ENCODE peak calls at places on chromosomes 7 and 10, in ten cellular contexts. V is IMR-90, H is PC-9, S is hepatocyte, I is heart right ventricle, Z is ovary, F is cardiac muscle cell, D is DND-41, C is uterus, O is H1. B is an unnamed sample. For H3K4me1, the result is how much of the 10 kb centered on the place peaks cover.

GRCh38 chr7:120170384-120170783 is 102.6 kb upstream of the KCND2 start:
- DNase-seq in V (no peak), H (no peak), S (no peak), I (no peak), Z (no peak), F (no peak), D (no peak), C (no peak), O (no peak), B (no peak)

GRCh38 chr7:147400221-147400689 is 1190.3 kb upstream of the C7orf33 start:
- DNase-seq in V (peak), H (no peak), S (no peak), I (no peak), Z (no peak), F (no peak), D (no peak), C (no peak), O (no peak), B (no peak)

GRCh38 chr7:111587715-111588433 is 25.6 kb upstream of the IMMP2L start:
- DNase-seq in V (no peak), H (no peak), S (no peak), I (no peak), Z (no peak), F (no peak), D (no peak), C (no peak), O (no peak), B (no peak)

GRCh38 chr10:123202526-123202925 is 48.3 kb downstream of the BUB3 start:
- DNase-seq in V (no peak), H (no peak), S (no peak), I (no peak), Z (no peak), F (no peak), D (no peak), C (no peak), O (no peak), B (peak)

GRCh38 chr7:131196808-131197207 is 130.9 kb upstream of the MKLN1 start:
- DNase-seq in V (peak), H (no peak), S (peak), I (no peak), Z (no peak), F (peak), D (no peak), C (no peak), O (no peak), B (no peak)

GRCh38 chr7:150339369-150339768 is 2.1 kb downstream of the RARRES2 start:
- DNase-seq in V (no peak), H (no peak), S (no peak), I (no peak), Z (no peak), F (no peak), D (no peak), C (no peak), O (no peak), B (no peak)

GRCh38 chr10:118965636-118966035 is 63.9 kb upstream of the NANOS1 start:
- DNase-seq in V (no peak), H (no peak), S (peak), I (no peak), Z (no peak), F (no peak), D (no peak), C (no peak), O (no peak), B (no peak)

GRCh38 chr10:59303018-59303417 is 59.3 kb downstream of the FAM13C start:
- DNase-seq in V (no peak), H (no peak), S (no peak), I (no peak), Z (no peak), F (no peak), D (no peak), C (no peak), O (no peak), B (no peak)

GRCh38 chr10:76382381-76382851 is 951.0 kb downstream of the LRMDA start:
- DNase-seq in V (peak), H (no peak), S (no peak), I (no peak), Z (no peak), F (no peak), D (no peak), C (no peak), O (no peak), B (no peak)

GRCh38 chr10:110456046-110456445 is 41.7 kb upstream of the DUSP5 start:
- DNase-seq in V (no peak), H (peak), S (no peak), I (no peak), Z (no peak), F (no peak), D (no peak), C (no peak), O (no peak), B (no peak)

GRCh38 chr7:2011266-2012043 is 221.3 kb downstream of the MAD1L1 start:
- DNase-seq in V (no peak), H (no peak), S (no peak), I (no peak), Z (peak), F (no peak), D (peak), C (no peak), O (no peak), B (no peak)

GRCh38 chr7:30285531-30286284 is 1.3 kb downstream of the ZNRF2 start:
- DNase-seq in V (peak), H (peak), S (peak), I (peak), Z (peak), F (peak), D (peak), C (peak), O (no peak), B (no peak)

GRCh38 chr7:101466871-101467270 is 104.2 kb downstream of the COL26A1 start:
- DNase-seq in V (no peak), H (no peak), S (no peak), I (no peak), Z (no peak), F (no peak), D (no peak), C (no peak), O (no peak), B (no peak)

GRCh38 chr7:2166625-2167280 is 66.0 kb downstream of the MAD1L1 start:
- DNase-seq in V (no peak), H (no peak), S (no peak), I (no peak), Z (no peak), F (no peak), D (no peak), C (no peak), O (no peak), B (no peak)

GRCh38 chr7:3399858-3400257 is 98.8 kb downstream of the SDK1 start:
- DNase-seq in V (peak), H (peak), S (peak), I (no peak), Z (no peak), F (peak), D (no peak), C (no peak), O (peak), B (no peak)

GRCh38 chr10:30510184-30510931 is 76.4 kb downstream of the MAP3K8 start:
- DNase-seq in V (peak), H (peak), S (peak), I (no peak), Z (no peak), F (no peak), D (no peak), C (peak), O (no peak), B (no peak)

GRCh38 chr7:23633417-23633816 is 36.2 kb downstream of the CCDC126 start:
- DNase-seq in V (no peak), H (no peak), S (no peak), I (no peak), Z (no peak), F (no peak), D (no peak), C (no peak), O (no peak), B (no peak)

GRCh38 chr7:79454325-79454960 is 976 bp upstream of the MAGI2 start:
- DNase-seq in V (peak), H (no peak), S (peak), I (peak), Z (peak), F (peak), D (no peak), C (peak), O (no peak), B (no peak)

GRCh38 chr7:23246540-23246939 is at the start of gene GPNMB:
- DNase-seq in V (peak), H (peak), S (peak), I (peak), Z (no peak), F (no peak), D (no peak), C (peak), O (no peak), B (no peak)

GRCh38 chr7:42982604-42983115 is 50.5 kb downstream of the MRPL32 start:
- DNase-seq in V (no peak), H (no peak), S (peak), I (no peak), Z (no peak), F (no peak), D (no peak), C (no peak), O (no peak), B (no peak)

GRCh38 chr10:48444861-48445841 is 138.7 kb downstream of the MAPK8 start:
- DNase-seq in V (no peak), H (peak), S (peak), I (no peak), Z (peak), F (peak), D (peak), C (no peak), O (no peak), B (no peak)

GRCh38 chr7:128672927-128673517 is 930 bp downstream of the GARIN1A start:
- DNase-seq in V (peak), H (no peak), S (peak), I (no peak), Z (no peak), F (peak), D (no peak), C (no peak), O (peak), B (no peak)

GRCh38 chr10:100520811-100521210 is 1.1 kb upstream of the SEC31B start:
- DNase-seq in V (peak), H (no peak), S (no peak), I (no peak), Z (no peak), F (no peak), D (no peak), C (no peak), O (no peak), B (no peak)

GRCh38 chr10:76353124-76353851 is 921.9 kb downstream of the LRMDA start:
- DNase-seq in V (no peak), H (no peak), S (no peak), I (no peak), Z (no peak), F (peak), D (no peak), C (no peak), O (no peak), B (no peak)

GRCh38 chr7:100102950-100103840 is 1.8 kb downstream of the AP4M1 start:
- DNase-seq in V (peak), H (no peak), S (no peak), I (no peak), Z (no peak), F (no peak), D (no peak), C (no peak), O (no peak), B (no peak)

GRCh38 chr10:42650374-42650773 is 12.0 kb upstream of the ZNF33B start:
- DNase-seq in V (no peak), H (no peak), S (no peak), I (no peak), Z (no peak), F (no peak), D (no peak), C (no peak), O (no peak), B (no peak)
- H3K4me1 ChIP-seq in V (under half), H (under half), S (under half), I (under half), Z (under half), F (under half), D (under half), C (under half), O (under half), B (under half)

GRCh38 chr7:44921607-44922350 is 36.4 kb upstream of the PURB start:
- DNase-seq in V (peak), H (peak), S (peak), I (peak), Z (peak), F (peak), D (peak), C (peak), O (peak), B (peak)

GRCh38 chr7:44920119-44920518 is 34.8 kb upstream of the PURB start:
- DNase-seq in V (no peak), H (no peak), S (no peak), I (no peak), Z (no peak), F (no peak), D (no peak), C (no peak), O (no peak), B (no peak)

GRCh38 chr7:44917465-44917864 is 32.1 kb upstream of the PURB start:
- DNase-seq in V (no peak), H (no peak), S (no peak), I (no peak), Z (no peak), F (no peak), D (no peak), C (no peak), O (no peak), B (no peak)

GRCh38 chr7:44918029-44918428 is 32.7 kb upstream of the PURB start:
- DNase-seq in V (no peak), H (no peak), S (no peak), I (no peak), Z (no peak), F (no peak), D (no peak), C (no peak), O (no peak), B (no peak)

GRCh38 chr7:44922351-44922694 is 37.0 kb upstream of the PURB start:
- DNase-seq in V (no peak), H (no peak), S (no peak), I (no peak), Z (no peak), F (no peak), D (no peak), C (no peak), O (no peak), B (no peak)
- TF ChIP-seq CTCF in V (no peak), H (peak), S (no peak), I (peak), Z (no peak), F (no peak), D (no peak), C (no peak), O (no peak), B (no peak)

DNA sequence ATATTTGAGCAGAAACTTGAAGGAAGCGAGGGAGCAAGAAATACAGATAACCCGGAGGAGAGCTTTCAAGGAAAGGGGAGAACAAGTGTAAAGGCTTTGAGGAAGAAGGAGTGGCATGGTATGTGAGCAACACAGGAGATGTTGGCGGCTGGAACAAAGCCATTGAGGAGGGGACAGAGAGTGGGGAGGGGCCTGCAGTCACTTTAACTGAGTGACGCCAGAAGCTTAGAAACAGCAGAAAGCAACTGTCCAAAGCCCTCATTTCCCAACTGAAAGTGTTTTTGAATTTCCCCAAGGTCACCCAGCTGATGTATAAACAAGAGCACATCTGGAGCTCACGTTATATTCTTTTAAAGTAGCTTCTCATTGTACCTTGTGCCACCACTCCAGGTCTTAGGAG is 19.1 kb downstream of the AUTS2 start:
- DNase-seq in V (no peak), H (no peak), S (no peak), I (no peak), Z (no peak), F (no peak), D (no peak), C (no peak), O (no peak), B (no peak)
- H3K4me1 ChIP-seq in V (under half), H (under half), S (under half), I (under half), Z (under half), F (under half), D (under half), C (under half), O (under half), B (under half)

GRCh38 chr7:143492799-143493568 is 15.3 kb downstream of the TAS2R41 start:
- DNase-seq in V (peak), H (no peak), S (no peak), I (no peak), Z (no peak), F (no peak), D (no peak), C (no peak), O (no peak), B (no peak)

GRCh38 chr7:143492043-143492471 is 14.4 kb downstream of the TAS2R41 start:
- DNase-seq in V (peak), H (no peak), S (peak), I (no peak), Z (no peak), F (no peak), D (no peak), C (no peak), O (no peak), B (no peak)

GRCh38 chr7:143493755-143494154 is 16.1 kb downstream of the TAS2R41 start:
- DNase-seq in V (no peak), H (no peak), S (no peak), I (no peak), Z (no peak), F (no peak), D (no peak), C (no peak), O (no peak), B (no peak)

GRCh38 chr7:143495806-143496672 is 18.4 kb downstream of the TAS2R41 start:
- DNase-seq in V (no peak), H (no peak), S (no peak), I (no peak), Z (no peak), F (no peak), D (no peak), C (no peak), O (no peak), B (no peak)

DNA sequence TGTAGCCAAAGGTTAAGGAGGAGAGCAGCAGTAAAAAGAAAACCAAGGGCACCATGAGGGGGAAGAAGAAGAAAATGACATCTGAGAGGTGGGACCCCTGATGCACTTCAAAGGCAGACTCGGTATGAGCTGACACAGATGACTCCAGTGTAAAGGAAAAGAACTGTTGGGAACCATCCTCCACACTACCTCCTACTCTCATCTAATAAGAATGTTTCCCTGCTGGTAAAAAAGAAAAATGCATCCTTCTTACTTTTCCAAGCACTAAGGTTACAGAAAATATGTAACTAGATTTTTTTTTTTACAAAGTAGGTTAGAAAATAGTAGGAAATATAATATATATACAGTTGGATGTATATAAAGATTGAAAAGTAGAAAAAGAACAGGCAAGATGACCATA is 16.9 kb downstream of the TAS2R41 start:
- DNase-seq in V (peak), H (no peak), S (no peak), I (no peak), Z (no peak), F (no peak), D (no peak), C (no peak), O (no peak), B (no peak)
- TF ChIP-seq CTCF in V (peak), H (no peak), S (no peak), I (no peak), Z (no peak), F (no peak), D (no peak), C (no peak), O (no peak), B (no peak)

DNA sequence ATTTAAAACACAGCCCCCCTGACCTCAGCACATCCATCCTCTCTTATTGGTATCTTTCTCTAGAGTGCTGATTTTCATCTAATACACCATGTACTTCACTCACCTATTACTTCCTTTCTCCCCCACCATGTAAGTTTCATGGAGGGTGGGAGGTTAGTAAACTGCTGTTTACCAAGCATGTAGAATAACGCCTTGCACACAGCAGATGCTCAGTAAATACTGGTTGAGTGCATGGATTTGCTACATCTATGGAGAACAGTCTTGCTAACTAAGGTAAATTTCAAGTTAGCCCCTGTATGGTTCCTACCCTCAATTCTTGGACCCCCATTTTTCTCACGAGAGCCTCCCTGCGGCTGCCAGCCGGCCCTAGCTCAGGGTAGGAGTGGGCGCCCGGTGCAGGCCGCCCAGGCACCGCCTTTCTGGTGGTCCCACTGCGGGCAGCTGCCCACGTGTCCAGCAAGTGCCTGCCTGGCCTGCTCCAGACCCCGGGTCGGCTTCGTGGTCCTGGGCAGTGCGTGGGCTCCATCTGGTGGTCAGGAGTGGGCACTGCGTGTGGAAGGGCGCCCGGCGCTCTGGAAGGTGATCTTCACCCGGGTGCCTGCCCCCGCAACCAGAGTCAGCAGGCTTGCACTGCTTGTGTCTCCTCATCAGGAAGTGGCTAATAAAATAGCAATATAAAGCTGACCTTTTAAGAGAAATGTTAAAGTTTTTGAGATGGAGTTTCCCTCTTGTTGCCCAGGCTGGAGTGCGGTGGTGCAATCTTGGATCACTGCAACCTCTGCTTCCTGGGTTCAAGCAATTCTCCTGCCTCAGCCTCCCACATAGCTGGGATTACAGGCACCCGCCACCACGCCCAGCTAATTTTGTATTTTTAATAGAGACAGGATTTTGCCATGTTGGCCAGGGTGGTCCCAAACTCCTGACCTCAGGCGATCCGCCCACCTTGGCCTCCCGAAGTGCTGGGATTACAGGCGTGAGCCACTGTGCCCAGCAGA is 63.3 kb upstream of the DNAJB6 start:
- DNase-seq in V (peak), H (peak), S (peak), I (peak), Z (peak), F (peak), D (peak), C (peak), O (peak), B (peak)
- H3K4me1 ChIP-seq in V (under half), H (under half), S (under half), I (under half), Z (under half), F (under half), D (under half), C (under half), O (under half), B (under half)

GRCh38 chr7:157307534-157307838 is 29.3 kb upstream of the DNAJB6 start:
- DNase-seq in V (no peak), H (no peak), S (no peak), I (no peak), Z (no peak), F (no peak), D (no peak), C (no peak), O (no peak), B (no peak)

GRCh38 chr7:157309990-157310668 is 26.7 kb upstream of the DNAJB6 start:
- DNase-seq in V (peak), H (peak), S (no peak), I (no peak), Z (no peak), F (no peak), D (no peak), C (no peak), O (peak), B (no peak)

GRCh38 chr7:157310676-157311185 is 26.1 kb upstream of the DNAJB6 start:
- DNase-seq in V (peak), H (no peak), S (no peak), I (no peak), Z (no peak), F (no peak), D (no peak), C (no peak), O (no peak), B (no peak)

GRCh38 chr7:157302314-157302711 is 34.5 kb upstream of the DNAJB6 start:
- DNase-seq in V (peak), H (peak), S (no peak), I (peak), Z (no peak), F (no peak), D (peak), C (no peak), O (no peak), B (peak)

GRCh38 chr7:157306836-157307533 is 29.8 kb upstream of the DNAJB6 start:
- DNase-seq in V (no peak), H (no peak), S (no peak), I (no peak), Z (no peak), F (no peak), D (no peak), C (no peak), O (no peak), B (no peak)
- TF ChIP-seq CTCF in V (no peak), H (no peak), S (no peak), I (no peak), Z (no peak), F (no peak), D (no peak), C (no peak), O (no peak), B (no peak)

GRCh38 chr10:13813540-13813939 is 226.8 kb downstream of the PRPF18 start:
- DNase-seq in V (no peak), H (no peak), S (no peak), I (no peak), Z (no peak), F (no peak), D (no peak), C (no peak), O (no peak), B (no peak)
- H3K4me1 ChIP-seq in V (under half), H (under half), S (under half), I (half or more), Z (under half), F (under half), D (under half), C (under half), O (under half), B (under half)

B was measured in breast epithelium.